ENCODE peak calls at places on chromosomes 7 and 10, in four cellular contexts. U, M, L and B are unnamed samples.

GRCh38 chr7:2355079-2356008 is 717 bp downstream of the EIF3B start:
- DNase-seq in U (no peak), M (peak), L (no peak), B (no peak)

GRCh38 chr7:25851332-25852248 is 300.4 kb upstream of the NFE2L3 start:
- DNase-seq in U (peak), M (peak), L (peak), B (no peak)

GRCh38 chr10:30038961-30039536 is 20.3 kb downstream of the JCAD start:
- DNase-seq in U (no peak), M (no peak), L (no peak), B (no peak)

GRCh38 chr10:111207525-111207924 is 130.7 kb downstream of the ADRA2A start:
- DNase-seq in U (no peak), M (no peak), L (no peak), B (no peak)

GRCh38 chr7:117582219-117582704 is 102.4 kb downstream of the CFTR start:
- DNase-seq in U (peak), M (no peak), L (no peak), B (peak)

GRCh38 chr10:28984431-28984830 is 304.4 kb upstream of the LYZL1 start:
- DNase-seq in U (no peak), M (peak), L (no peak), B (peak)

GRCh38 chr7:37448057-37448636 is 517 bp downstream of the ELMO1 start:
- DNase-seq in U (no peak), M (no peak), L (no peak), B (no peak)

GRCh38 chr7:27601217-27601616 is 61.5 kb downstream of the HIBADH start:
- DNase-seq in U (no peak), M (no peak), L (no peak), B (no peak)

GRCh38 chr10:55668326-55668922 is 692.6 kb downstream of the ZWINT start:
- DNase-seq in U (peak), M (peak), L (peak), B (no peak)

GRCh38 chr7:132092106-132092505 is 484.2 kb downstream of the PLXNA4 start:
- DNase-seq in U (no peak), M (no peak), L (no peak), B (no peak)

GRCh38 chr10:61065010-61065409 is 121.0 kb upstream of the RHOBTB1 start:
- DNase-seq in U (no peak), M (no peak), L (no peak), B (no peak)

GRCh38 chr7:116545411-116545993 is 20.7 kb downstream of the CAV1 start:
- DNase-seq in U (no peak), M (no peak), L (no peak), B (no peak)

GRCh38 chr7:120165231-120165630 is 107.7 kb upstream of the KCND2 start:
- DNase-seq in U (no peak), M (no peak), L (no peak), B (no peak)

GRCh38 chr10:72086466-72087391 is 1.6 kb downstream of the SPOCK2 start:
- DNase-seq in U (no peak), M (no peak), L (no peak), B (no peak)

GRCh38 chr10:58017719-58018367 is 249.9 kb downstream of the IPMK start:
- DNase-seq in U (peak), M (peak), L (no peak), B (peak)

GRCh38 chr10:49080071-49080470 is 35.3 kb downstream of the VSTM4 start:
- DNase-seq in U (no peak), M (no peak), L (peak), B (no peak)

GRCh38 chr7:42254217-42254616 is 17.2 kb upstream of the GLI3 start:
- DNase-seq in U (no peak), M (no peak), L (no peak), B (no peak)

GRCh38 chr7:28155019-28155660 is 25.5 kb downstream of the JAZF1 start:
- DNase-seq in U (no peak), M (no peak), L (no peak), B (no peak)

GRCh38 chr7:153657182-153657800 is 394.9 kb upstream of the DPP6 start:
- DNase-seq in U (no peak), M (no peak), L (no peak), B (no peak)

GRCh38 chr10:88902328-88902789 is 22.3 kb downstream of the STAMBPL1 start:
- DNase-seq in U (no peak), M (no peak), L (no peak), B (no peak)

GRCh38 chr7:55250313-55250712 is 114.8 kb upstream of the LANCL2 start:
- DNase-seq in U (no peak), M (peak), L (peak), B (no peak)

GRCh38 chr10:97328646-97329453 is 5.7 kb downstream of the FRAT2 start:
- DNase-seq in U (no peak), M (no peak), L (no peak), B (no peak)

GRCh38 chr10:88385601-88386203 is 197.4 kb downstream of the RNLS start:
- DNase-seq in U (no peak), M (peak), L (peak), B (no peak)

GRCh38 chr10:96376483-96376882 is 17.7 kb upstream of the OPALIN start:
- DNase-seq in U (no peak), M (no peak), L (no peak), B (no peak)

GRCh38 chr7:141844256-141844655 is 3.0 kb upstream of the PRSS37 start:
- DNase-seq in U (no peak), M (no peak), L (peak), B (no peak)

GRCh38 chr7:88305044-88305443 is 1.6 kb downstream of the STEAP4 start:
- DNase-seq in U (no peak), M (no peak), L (no peak), B (no peak)

GRCh38 chr10:125153693-125154490 is 6.5 kb downstream of the CTBP2 start:
- DNase-seq in U (no peak), M (no peak), L (no peak), B (peak)

GRCh38 chr7:79317728-79318127 is 135.7 kb downstream of the MAGI2 start:
- DNase-seq in U (peak), M (peak), L (no peak), B (peak)

GRCh38 chr7:108499575-108499974 is 26.4 kb downstream of the PNPLA8 start:
- DNase-seq in U (no peak), M (no peak), L (no peak), B (no peak)